ENCODE peak calls at places on chromosomes 7 and 10, in six cellular contexts. V is Panc1, S is heart left ventricle, A is GM23248, R is thoracic aorta, W is pancreas. U is an unnamed sample. For H3K36me3, the result is how much of the 10 kb centered on the place peaks cover.

GRCh38 chr7:55516399-55516798 is 55.9 kb downstream of the VOPP1 start:
- DNase-seq in R (no peak), S (no peak), W (no peak), V (no peak), A (no peak), U (no peak)

GRCh38 chr7:64183126-64183742 is 23.8 kb upstream of the ZNF735 start:
- DNase-seq in S (no peak), R (no peak), V (no peak), W (no peak), A (peak), U (peak)

GRCh38 chr10:43667317-43667731 is 18.6 kb upstream of the ZNF32 start:
- DNase-seq in V (no peak), S (peak), A (peak), W (no peak), R (no peak), U (no peak)

GRCh38 chr7:148182264-148182663 is 408.3 kb upstream of the C7orf33 start:
- DNase-seq in W (no peak), S (no peak), R (no peak), A (no peak), V (no peak), U (no peak)

GRCh38 chr10:29482591-29483421 is 152.0 kb downstream of the SVIL start:
- DNase-seq in W (no peak), R (no peak), V (no peak), A (peak), S (peak), U (peak)

GRCh38 chr7:91869661-91870060 is 10.8 kb downstream of the MTERF1 start:
- DNase-seq in W (no peak), A (no peak), V (no peak), R (no peak), S (no peak), U (no peak)

GRCh38 chr10:86670290-86670811 is 2.0 kb downstream of the LDB3 start:
- DNase-seq in S (peak), W (no peak), V (no peak), A (no peak), R (no peak), U (no peak)

GRCh38 chr7:2138146-2138765 is 94.5 kb downstream of the MAD1L1 start:
- DNase-seq in S (no peak), W (peak), V (no peak), A (no peak), R (no peak), U (peak)

GRCh38 chr7:108001759-108002725 is 919 bp downstream of the LAMB1 start:
- DNase-seq in A (peak), S (no peak), V (no peak), W (peak), R (no peak), U (no peak)

GRCh38 chr7:73918926-73919693 is 58.2 kb downstream of the TMEM270 start:
- DNase-seq in R (no peak), S (no peak), V (no peak), A (no peak), W (no peak), U (no peak)

GRCh38 chr7:113831509-113831908 is 87.3 kb downstream of the PPP1R3A start:
- DNase-seq in A (peak), W (no peak), R (no peak), V (no peak), S (no peak), U (no peak)

GRCh38 chr7:16268821-16269768 is 152.2 kb downstream of the CRPPA start:
- DNase-seq in A (peak), W (no peak), R (no peak), S (no peak), V (no peak), U (no peak)

GRCh38 chr10:119211176-119211575 is 3.8 kb downstream of the GRK5 start:
- DNase-seq in S (no peak), W (no peak), R (no peak), A (peak), V (no peak), U (no peak)

GRCh38 chr10:119191881-119192280 is 13.3 kb upstream of the PRDX3 start:
- DNase-seq in W (no peak), R (no peak), S (no peak), V (no peak), A (no peak), U (no peak)

GRCh38 chr10:130301026-130301892 is 165.1 kb downstream of the GLRX3 start:
- DNase-seq in W (peak), R (no peak), A (peak), S (no peak), V (no peak), U (peak)

GRCh38 chr10:74851834-74852233 is 25.4 kb downstream of the KAT6B start:
- DNase-seq in A (no peak), W (no peak), V (no peak), S (no peak), R (no peak), U (no peak)

GRCh38 chr7:123974326-123974908 is 49.4 kb downstream of the SPAM1 start:
- DNase-seq in S (no peak), A (no peak), V (no peak), R (no peak), W (no peak), U (no peak)

GRCh38 chr10:22611425-22612111 is 102.8 kb downstream of the PIP4K2A start:
- DNase-seq in V (no peak), R (no peak), S (no peak), W (no peak), A (no peak), U (no peak)

GRCh38 chr7:27911920-27912319 is 172.0 kb downstream of the TAX1BP1 start:
- DNase-seq in V (no peak), R (no peak), W (no peak), A (no peak), S (no peak), U (no peak)

GRCh38 chr10:62992145-62992721 is 140.9 kb upstream of the NRBF2 start:
- DNase-seq in A (peak), W (no peak), S (no peak), V (no peak), R (no peak), U (no peak)

GRCh38 chr10:86962981-86963310 is 4.5 kb downstream of the SNCG start:
- DNase-seq in W (no peak), A (no peak), R (no peak), V (no peak), S (peak), U (no peak)

GRCh38 chr10:28722065-28722803 is 44.9 kb downstream of the BAMBI start:
- DNase-seq in V (no peak), R (no peak), A (peak), S (peak), W (peak), U (no peak)

GRCh38 chr7:150519310-150519709 is 4.6 kb downstream of the GIMAP7 start:
- DNase-seq in A (no peak), W (no peak), S (no peak), V (no peak), R (no peak), U (no peak)

GRCh38 chr7:24407965-24408364 is 124.0 kb downstream of the NPY start:
- DNase-seq in S (no peak), A (no peak), R (no peak), V (no peak), W (no peak), U (no peak)

DNA sequence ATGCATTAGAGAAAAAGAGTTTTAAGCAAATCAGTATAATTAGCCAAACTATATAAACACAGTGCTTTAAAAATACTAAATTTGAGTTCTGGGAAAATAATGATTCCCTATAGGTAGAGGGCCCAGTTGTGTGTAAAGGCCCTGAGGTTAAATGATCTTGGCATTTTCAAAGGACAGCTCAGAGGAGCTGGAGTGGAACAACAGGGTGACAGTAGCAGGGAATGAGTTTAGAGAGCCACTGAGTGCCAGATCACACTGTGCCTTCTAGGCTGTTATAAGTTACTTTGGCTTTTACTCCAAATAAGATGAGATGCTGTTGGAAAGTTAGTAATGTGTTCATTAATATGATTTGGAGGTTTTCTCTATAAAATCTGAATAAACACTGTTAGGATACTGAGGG is 34.6 kb downstream of the VWDE start:
- DNase-seq in A (no peak), W (no peak), R (no peak), V (no peak), S (no peak), U (no peak)
- H3K27ac ChIP-seq in A (no peak), W (no peak), R (no peak), V (no peak), S (no peak), U (no peak)

GRCh38 chr10:102946992-102947391 is 28.9 kb downstream of the CNNM2 start:
- DNase-seq in W (no peak), V (no peak), A (no peak), S (no peak), R (no peak), U (no peak)
- H3K36me3 ChIP-seq in W (under half), V (under half), A (under half), S (under half), R (under half), U (under half)

GRCh38 chr10:124705817-124706461 is 38.2 kb downstream of the FAM53B start:
- DNase-seq in R (no peak), A (no peak), S (peak), W (no peak), V (no peak), U (no peak)
- H3K27ac ChIP-seq in R (no peak), A (no peak), S (peak), W (no peak), V (no peak), U (no peak)

DNA sequence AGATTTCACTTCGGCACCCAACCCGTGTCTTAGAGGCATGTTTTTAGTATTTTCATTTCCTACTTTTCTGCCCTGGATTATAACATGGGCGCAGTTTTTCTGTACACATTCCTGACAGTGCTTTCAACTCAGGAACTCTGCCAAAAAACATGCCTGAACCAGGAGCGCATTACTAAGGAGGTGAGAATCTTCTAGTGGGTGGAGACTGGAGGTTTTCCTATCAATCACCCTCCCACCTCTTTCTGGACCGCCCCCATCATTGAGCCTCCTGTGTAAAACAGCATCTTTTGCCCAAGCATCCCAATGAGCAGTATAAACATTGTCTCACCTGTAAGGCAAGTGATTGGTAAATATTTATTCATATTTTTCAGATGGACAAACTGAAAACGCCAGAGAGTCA is 53.2 kb downstream of the STK17A start:
- DNase-seq in V (no peak), R (no peak), S (no peak), A (peak), W (no peak), U (no peak)
- H3K36me3 ChIP-seq in V (under half), R (under half), S (half or more), A (half or more), W (under half), U (under half)

U was measured in CD8-positive, alpha-beta T cell.